ENCODE peak calls at places on chromosome 20, in nine cellular contexts. K is activated T-helper 1 cell treated with Interleukin-2 at 50 U/mL for 16 hours; W is Peyer's patch; Q is activated CD8-positive, alpha-beta memory T cell treated with anti-CD3 and anti-CD28 coated beads for 4 hours; A is EL; B is M059J; T is MG63; X is activated T-cell treated with anti-CD3 and anti-CD28 coated beads, Interleukin-2, amount 50 U/mL, for 4 hours; J is HFF-Myc. D is an unnamed sample.
A peak's percentile ranks its signal among the peaks of the same experiment; 100 is the strongest.

GRCh38 chr20:561437-562231 is 18.0 kb upstream of the CSNK2A1 start:
- DNase-seq in K (no peak), W (peak; percentile 57), J (peak; percentile 41), T (peak; percentile 24), A (peak; percentile 69), X (peak; percentile 19), Q (no peak), B (peak; percentile 78), D (peak; percentile 64)

GRCh38 chr20:38861071-38861401 is 55.5 kb downstream of the PPP1R16B start:
- DNase-seq in K (no peak), X (no peak), J (no peak), A (no peak), W (no peak), B (no peak), Q (no peak), T (no peak), D (no peak)

GRCh38 chr20:43529457-43530153 is 22.1 kb downstream of the L3MBTL1 start:
- DNase-seq in J (no peak), K (no peak), X (no peak), B (no peak), T (no peak), W (no peak), Q (no peak), A (no peak), D (no peak)

GRCh38 chr20:3751284-3751663 is 16.3 kb downstream of the ADISSP start:
- DNase-seq in X (no peak), Q (no peak), W (peak; percentile 42), J (no peak), B (no peak), T (no peak), A (no peak), K (no peak), D (no peak)

GRCh38 chr20:57408131-57408530 is 16.9 kb downstream of the RBM38 start:
- DNase-seq in B (no peak), Q (no peak), A (no peak), K (no peak), J (no peak), W (no peak), T (no peak), X (no peak), D (no peak)

GRCh38 chr20:40673442-40673841 is 15.6 kb downstream of the MAFB start:
- DNase-seq in T (no peak), K (no peak), J (no peak), W (no peak), A (no peak), X (no peak), Q (no peak), B (no peak), D (no peak)

GRCh38 chr20:4171538-4172116 is 156.3 kb upstream of the RNF24 start:
- DNase-seq in W (peak; percentile 69), T (no peak), A (no peak), J (no peak), Q (no peak), X (no peak), B (peak; percentile 40), K (no peak), D (no peak)

GRCh38 chr20:64160536-64161495 is 3.4 kb upstream of the MYT1 start:
- DNase-seq in K (no peak), A (no peak), X (no peak), T (no peak), W (no peak), Q (no peak), B (no peak), J (no peak), D (no peak)

GRCh38 chr20:2599265-2600060 is 53.0 kb upstream of the NOP56 start:
- DNase-seq in T (no peak), Q (no peak), W (no peak), J (peak; percentile 16), A (peak; percentile 15), K (no peak), B (peak; percentile 27), X (no peak), D (no peak)

GRCh38 chr20:45969712-45970634 is 2.0 kb downstream of the ZNF335 start:
- DNase-seq in Q (no peak), W (peak; percentile 48), J (peak; percentile 59), X (no peak), B (peak; percentile 78), T (peak; percentile 34), K (no peak), A (peak; percentile 75), D (peak; percentile 59)

GRCh38 chr20:49112596-49113274 is 66.6 kb downstream of the CSE1L start:
- DNase-seq in W (no peak), X (no peak), B (no peak), T (no peak), K (no peak), Q (no peak), A (peak; percentile 56), J (no peak), D (no peak)

GRCh38 chr20:51636123-51636522 is 93.6 kb upstream of the NFATC2 start:
- DNase-seq in J (no peak), W (no peak), T (no peak), A (peak; percentile 11), Q (no peak), K (no peak), X (no peak), B (peak; percentile 60), D (no peak)

GRCh38 chr20:58892126-58892931 is 39.8 kb downstream of the GNAS start:
- DNase-seq in Q (peak; percentile 55), K (peak; percentile 59), T (peak; percentile 90), A (peak; percentile 69), J (no peak), B (peak; percentile 75), W (peak; percentile 75), X (peak; percentile 63), D (peak; percentile 64)

GRCh38 chr20:17868700-17869231 is 99.8 kb downstream of the SNX5 start:
- DNase-seq in T (no peak), W (no peak), J (no peak), A (no peak), Q (no peak), B (no peak), K (no peak), X (no peak), D (no peak)

GRCh38 chr20:41183831-41184230 is 46.5 kb downstream of the PLCG1 start:
- DNase-seq in T (no peak), B (no peak), K (no peak), Q (no peak), J (no peak), X (no peak), W (no peak), A (no peak), D (no peak)

GRCh38 chr20:51327251-51327841 is 215.2 kb downstream of the NFATC2 start:
- DNase-seq in Q (no peak), J (no peak), T (peak; percentile 90), B (peak; percentile 91), A (peak; percentile 90), W (no peak), X (no peak), K (no peak), D (no peak)

GRCh38 chr20:6333110-6333509 is 210.3 kb upstream of the FERMT1 start:
- DNase-seq in A (no peak), K (no peak), B (peak; percentile 22), W (no peak), Q (no peak), T (no peak), X (no peak), J (no peak), D (peak; percentile 9)

GRCh38 chr20:25623225-25623735 is 534 bp downstream of the NANP start:
- DNase-seq in J (no peak), T (peak; percentile 50), Q (no peak), A (peak; percentile 52), B (peak; percentile 59), W (no peak), X (peak; percentile 12), K (no peak), D (peak; percentile 47)

GRCh38 chr20:45783656-45784294 is 7.9 kb downstream of the WFDC3 start:
- DNase-seq in B (peak; percentile 36), K (no peak), T (peak; percentile 26), J (no peak), W (peak; percentile 60), Q (no peak), X (no peak), A (no peak), D (no peak)

GRCh38 chr20:61925555-61926252 is 140.0 kb downstream of the TAF4 start:
- DNase-seq in T (peak; percentile 75), B (peak; percentile 75), Q (no peak), W (no peak), X (no peak), J (no peak), K (no peak), A (peak; percentile 28), D (peak; percentile 46)

GRCh38 chr20:64052987-64053840 is 3.8 kb upstream of the SOX18 start:
- DNase-seq in J (no peak), B (no peak), K (no peak), W (no peak), Q (no peak), X (no peak), A (no peak), T (no peak), D (no peak)

GRCh38 chr20:44736170-44737021 is 9.3 kb upstream of the KCNK15 start:
- DNase-seq in J (no peak), X (no peak), K (no peak), W (no peak), T (peak; percentile 48), B (peak; percentile 74), A (peak; percentile 84), Q (no peak), D (peak; percentile 54)

GRCh38 chr20:13222319-13222716 is 1.2 kb downstream of the ISM1 start:
- DNase-seq in K (no peak), X (no peak), W (no peak), J (no peak), A (no peak), B (no peak), Q (no peak), T (no peak), D (no peak)

GRCh38 chr20:30485331-30486102 is 771.9 kb upstream of the DEFB115 start:
- DNase-seq in Q (no peak), W (no peak), K (no peak), B (no peak), X (no peak), T (no peak), J (no peak), A (no peak), D (no peak)

GRCh38 chr20:49268600-49269365 is 9.1 kb downstream of the ZNFX1 start:
- DNase-seq in Q (no peak), B (peak; percentile 85), J (no peak), W (no peak), X (no peak), K (no peak), T (no peak), A (peak; percentile 70), D (peak; percentile 56)

GRCh38 chr20:21202284-21202683 is 76.4 kb downstream of the KIZ start:
- DNase-seq in T (no peak), Q (no peak), B (peak; percentile 97), W (no peak), J (no peak), A (peak; percentile 23), K (no peak), X (no peak), D (peak; percentile 64)

GRCh38 chr20:41087777-41088176 is 49.6 kb upstream of the PLCG1 start:
- DNase-seq in B (no peak), K (no peak), J (no peak), T (no peak), W (no peak), Q (no peak), A (no peak), X (no peak), D (no peak)

GRCh38 chr20:48176139-48176538 is 390.9 kb upstream of the SULF2 start:
- DNase-seq in W (no peak), J (no peak), B (no peak), K (no peak), T (no peak), Q (no peak), X (no peak), A (no peak), D (no peak)

GRCh38 chr20:46087161-46087560 is 2.6 kb downstream of the NCOA5 start:
- DNase-seq in A (no peak), K (no peak), W (no peak), T (no peak), Q (no peak), J (no peak), X (no peak), B (peak; percentile 24), D (peak; percentile 15)

GRCh38 chr20:46406986-46407670 is 713 bp upstream of the ELMO2 start:
- DNase-seq in B (no peak), T (no peak), A (no peak), K (peak; percentile 71), J (no peak), X (peak; percentile 91), Q (peak; percentile 90), W (peak; percentile 86), D (peak; percentile 75)

GRCh38 chr20:44159125-44159524 is 27.9 kb downstream of the JPH2 start:
- DNase-seq in B (no peak), X (no peak), W (no peak), A (no peak), Q (no peak), T (no peak), K (no peak), J (no peak), D (no peak)